ENCODE peak calls at places on chromosomes 16 and 17, in five cellular contexts. One of them, this sample, is unnamed.

GRCh38 chr17:80229011-80229410 is 8.8 kb downstream of the SLC26A11 start:
- DNase-seq in astrocyte of the cerebellum: no peak
- DNase-seq in adrenal gland: no peak
- DNase-seq in GM12864: no peak
- DNase-seq in AG10803: no peak
- DNase-seq in this sample: no peak

GRCh38 chr17:4448197-4448980 is 14.6 kb downstream of the SPNS3 start:
- DNase-seq in astrocyte of the cerebellum: no peak
- DNase-seq in adrenal gland: no peak
- DNase-seq in AG10803: peak
- DNase-seq in GM12864: no peak
- DNase-seq in this sample: peak

GRCh38 chr17:20116683-20117309 is 107.6 kb downstream of the SPECC1 start:
- DNase-seq in astrocyte of the cerebellum: no peak
- DNase-seq in GM12864: peak
- DNase-seq in AG10803: peak
- DNase-seq in adrenal gland: peak
- DNase-seq in this sample: peak

GRCh38 chr17:17152385-17152784 is 53.7 kb downstream of the PLD6 start:
- DNase-seq in astrocyte of the cerebellum: no peak
- DNase-seq in GM12864: no peak
- DNase-seq in adrenal gland: no peak
- DNase-seq in AG10803: peak
- DNase-seq in this sample: peak

GRCh38 chr16:49859139-49859947 is 3.4 kb upstream of the ZNF423 start:
- DNase-seq in GM12864: no peak
- DNase-seq in AG10803: no peak
- DNase-seq in adrenal gland: peak
- DNase-seq in astrocyte of the cerebellum: no peak
- DNase-seq in this sample: no peak

GRCh38 chr16:52498640-52499039 is 48.3 kb downstream of the TOX3 start:
- DNase-seq in GM12864: no peak
- DNase-seq in astrocyte of the cerebellum: no peak
- DNase-seq in AG10803: no peak
- DNase-seq in adrenal gland: no peak
- DNase-seq in this sample: no peak

GRCh38 chr16:84360748-84361147 is 7.6 kb upstream of the ATP2C2 start:
- DNase-seq in GM12864: no peak
- DNase-seq in astrocyte of the cerebellum: no peak
- DNase-seq in AG10803: no peak
- DNase-seq in adrenal gland: no peak
- DNase-seq in this sample: no peak

GRCh38 chr16:85759136-85759535 is 8.2 kb upstream of the C16orf74 start:
- DNase-seq in AG10803: no peak
- DNase-seq in adrenal gland: no peak
- DNase-seq in astrocyte of the cerebellum: no peak
- DNase-seq in GM12864: no peak
- DNase-seq in this sample: no peak

GRCh38 chr17:54948380-54948779 is 20.1 kb downstream of the COX11 start:
- DNase-seq in GM12864: no peak
- DNase-seq in AG10803: peak
- DNase-seq in adrenal gland: no peak
- DNase-seq in astrocyte of the cerebellum: peak
- DNase-seq in this sample: peak

GRCh38 chr16:1137604-1138003 is 15.3 kb upstream of the CACNA1H start:
- DNase-seq in AG10803: peak
- DNase-seq in adrenal gland: peak
- DNase-seq in astrocyte of the cerebellum: no peak
- DNase-seq in GM12864: no peak
- DNase-seq in this sample: no peak

GRCh38 chr17:51366866-51367265 is 106.5 kb downstream of the UTP18 start:
- DNase-seq in astrocyte of the cerebellum: no peak
- DNase-seq in AG10803: no peak
- DNase-seq in adrenal gland: no peak
- DNase-seq in GM12864: no peak
- DNase-seq in this sample: no peak

GRCh38 chr16:49854227-49855203 is 1.4 kb downstream of the ZNF423 start:
- DNase-seq in adrenal gland: peak
- DNase-seq in AG10803: no peak
- DNase-seq in GM12864: no peak
- DNase-seq in astrocyte of the cerebellum: no peak
- DNase-seq in this sample: no peak

GRCh38 chr17:47703671-47704070 is 9.7 kb downstream of the TBKBP1 start:
- DNase-seq in adrenal gland: no peak
- DNase-seq in GM12864: no peak
- DNase-seq in astrocyte of the cerebellum: no peak
- DNase-seq in AG10803: no peak
- DNase-seq in this sample: no peak

GRCh38 chr16:89476379-89476778 is 14.0 kb downstream of the ANKRD11 start:
- DNase-seq in adrenal gland: no peak
- DNase-seq in astrocyte of the cerebellum: no peak
- DNase-seq in GM12864: no peak
- DNase-seq in AG10803: no peak
- DNase-seq in this sample: no peak

GRCh38 chr16:4316732-4317461 is 1.0 kb downstream of the GLIS2 start:
- DNase-seq in GM12864: no peak
- DNase-seq in AG10803: no peak
- DNase-seq in adrenal gland: no peak
- DNase-seq in astrocyte of the cerebellum: no peak
- DNase-seq in this sample: no peak

GRCh38 chr17:78806451-78806850 is 24.4 kb upstream of the CYTH1 start:
- DNase-seq in GM12864: no peak
- DNase-seq in AG10803: no peak
- DNase-seq in adrenal gland: no peak
- DNase-seq in astrocyte of the cerebellum: no peak
- DNase-seq in this sample: no peak

GRCh38 chr17:7250655-7251329 is 742 bp downstream of the CTDNEP1 start:
- DNase-seq in adrenal gland: no peak
- DNase-seq in AG10803: no peak
- DNase-seq in astrocyte of the cerebellum: no peak
- DNase-seq in GM12864: no peak
- DNase-seq in this sample: no peak

GRCh38 chr17:33127706-33128105 is 136.1 kb downstream of the SPACA3 start:
- DNase-seq in GM12864: no peak
- DNase-seq in adrenal gland: no peak
- DNase-seq in astrocyte of the cerebellum: no peak
- DNase-seq in AG10803: no peak
- DNase-seq in this sample: no peak

GRCh38 chr16:554640-555413 is 5.4 kb upstream of the PRR35 start:
- DNase-seq in astrocyte of the cerebellum: no peak
- DNase-seq in GM12864: no peak
- DNase-seq in adrenal gland: peak
- DNase-seq in AG10803: peak
- DNase-seq in this sample: peak

GRCh38 chr16:17334096-17334495 is 136.7 kb downstream of the XYLT1 start:
- DNase-seq in adrenal gland: no peak
- DNase-seq in AG10803: peak
- DNase-seq in GM12864: no peak
- DNase-seq in astrocyte of the cerebellum: no peak
- DNase-seq in this sample: peak

GRCh38 chr17:33667052-33667509 is 374.0 kb upstream of the ASIC2 start:
- DNase-seq in GM12864: peak
- DNase-seq in AG10803: no peak
- DNase-seq in astrocyte of the cerebellum: no peak
- DNase-seq in adrenal gland: no peak
- DNase-seq in this sample: no peak

GRCh38 chr16:89502319-89502843 is 5.8 kb upstream of the SPG7 start:
- DNase-seq in adrenal gland: no peak
- DNase-seq in astrocyte of the cerebellum: no peak
- DNase-seq in GM12864: no peak
- DNase-seq in AG10803: no peak
- DNase-seq in this sample: no peak

GRCh38 chr16:62077998-62078397 is 41.8 kb upstream of the CDH8 start:
- DNase-seq in GM12864: no peak
- DNase-seq in adrenal gland: no peak
- DNase-seq in AG10803: peak
- DNase-seq in astrocyte of the cerebellum: no peak
- DNase-seq in this sample: no peak

GRCh38 chr16:85056211-85056748 is 28.7 kb downstream of the KIAA0513 start:
- DNase-seq in GM12864: no peak
- DNase-seq in astrocyte of the cerebellum: no peak
- DNase-seq in AG10803: peak
- DNase-seq in adrenal gland: no peak
- DNase-seq in this sample: no peak

GRCh38 chr17:12730931-12731521 is 58.3 kb upstream of the ARHGAP44 start:
- DNase-seq in GM12864: no peak
- DNase-seq in astrocyte of the cerebellum: no peak
- DNase-seq in AG10803: peak
- DNase-seq in adrenal gland: peak
- DNase-seq in this sample: peak

GRCh38 chr17:38465420-38466345 is 37.4 kb downstream of the ARHGAP23 start:
- DNase-seq in AG10803: peak
- DNase-seq in astrocyte of the cerebellum: peak
- DNase-seq in GM12864: no peak
- DNase-seq in adrenal gland: peak
- DNase-seq in this sample: peak

GRCh38 chr16:85310868-85311585 is 198.8 kb upstream of the CIBAR2 start:
- DNase-seq in adrenal gland: no peak
- DNase-seq in AG10803: no peak
- DNase-seq in astrocyte of the cerebellum: no peak
- DNase-seq in GM12864: no peak
- DNase-seq in this sample: no peak

GRCh38 chr17:75205037-75205792 is at the start of gene NUP85:
- DNase-seq in AG10803: peak
- DNase-seq in GM12864: peak
- DNase-seq in astrocyte of the cerebellum: peak
- DNase-seq in adrenal gland: peak
- DNase-seq in this sample: peak
- TF ChIP-seq CTCF in AG10803: no peak
- TF ChIP-seq CTCF in GM12864: no peak
- TF ChIP-seq CTCF in astrocyte of the cerebellum: no peak
- TF ChIP-seq CTCF in adrenal gland: no peak
- TF ChIP-seq CTCF in this sample: no peak

GRCh38 chr17:42676424-42677011 is at the start of gene PLEKHH3:
- DNase-seq in GM12864: no peak
- DNase-seq in astrocyte of the cerebellum: no peak
- DNase-seq in adrenal gland: no peak
- DNase-seq in AG10803: no peak
- DNase-seq in this sample: peak
- TF ChIP-seq CTCF in GM12864: peak
- TF ChIP-seq CTCF in astrocyte of the cerebellum: no peak
- TF ChIP-seq CTCF in adrenal gland: peak
- TF ChIP-seq CTCF in AG10803: peak
- TF ChIP-seq CTCF in this sample: peak

GRCh38 chr17:77450742-77451270 is 310.0 kb downstream of the SEC14L1 start:
- DNase-seq in astrocyte of the cerebellum: no peak
- DNase-seq in adrenal gland: no peak
- DNase-seq in GM12864: no peak
- DNase-seq in AG10803: no peak
- DNase-seq in this sample: no peak
- TF ChIP-seq CTCF in astrocyte of the cerebellum: no peak
- TF ChIP-seq CTCF in adrenal gland: no peak
- TF ChIP-seq CTCF in GM12864: no peak
- TF ChIP-seq CTCF in AG10803: no peak
- TF ChIP-seq CTCF in this sample: no peak

GRCh38 chr16:15509593-15510520 is 75.5 kb downstream of the BMERB1 start:
- DNase-seq in astrocyte of the cerebellum: peak
- DNase-seq in AG10803: peak
- DNase-seq in GM12864: no peak
- DNase-seq in adrenal gland: no peak
- DNase-seq in this sample: peak
- TF ChIP-seq CTCF in astrocyte of the cerebellum: peak
- TF ChIP-seq CTCF in AG10803: peak
- TF ChIP-seq CTCF in GM12864: no peak
- TF ChIP-seq CTCF in adrenal gland: no peak
- TF ChIP-seq CTCF in this sample: peak

GRCh38 chr17:81701288-81702071 is 1.7 kb upstream of the MRPL12 start:
- DNase-seq in GM12864: no peak
- DNase-seq in adrenal gland: no peak
- DNase-seq in AG10803: no peak
- DNase-seq in astrocyte of the cerebellum: no peak
- DNase-seq in this sample: no peak
- TF ChIP-seq CTCF in GM12864: no peak
- TF ChIP-seq CTCF in adrenal gland: no peak
- TF ChIP-seq CTCF in AG10803: no peak
- TF ChIP-seq CTCF in astrocyte of the cerebellum: no peak
- TF ChIP-seq CTCF in this sample: no peak

This sample was measured in HFFc6.